ENCODE peak calls at places on chromosomes 12 and 14, in five cellular contexts. One of them, this sample, is unnamed.

GRCh38 chr12:41407240-41407799 is 219.2 kb downstream of the PDZRN4 start:
- DNase-seq in K562: no peak
- DNase-seq in HCT116: no peak
- DNase-seq in HepG2: no peak
- DNase-seq in H1: no peak
- DNase-seq in this sample: no peak

GRCh38 chr12:116693259-116694227 is 44.3 kb downstream of the SPRING1 start:
- DNase-seq in K562: no peak
- DNase-seq in HCT116: no peak
- DNase-seq in HepG2: peak
- DNase-seq in H1: no peak
- DNase-seq in this sample: no peak

GRCh38 chr14:99579903-99580570 is 24.0 kb downstream of the CCDC85C start:
- DNase-seq in K562: peak
- DNase-seq in HCT116: peak
- DNase-seq in HepG2: no peak
- DNase-seq in H1: peak
- DNase-seq in this sample: no peak

GRCh38 chr12:17928708-17929366 is 161.2 kb downstream of the RERGL start:
- DNase-seq in K562: no peak
- DNase-seq in HCT116: peak
- DNase-seq in HepG2: peak
- DNase-seq in H1: peak
- DNase-seq in this sample: no peak

GRCh38 chr14:24880689-24881088 is 169.3 kb downstream of the STXBP6 start:
- DNase-seq in K562: no peak
- DNase-seq in HCT116: no peak
- DNase-seq in HepG2: no peak
- DNase-seq in H1: no peak
- DNase-seq in this sample: no peak

GRCh38 chr12:93247313-93248057 is 130.2 kb upstream of the NUDT4 start:
- DNase-seq in K562: no peak
- DNase-seq in HCT116: no peak
- DNase-seq in HepG2: no peak
- DNase-seq in H1: no peak
- DNase-seq in this sample: no peak

GRCh38 chr12:85413266-85413665 is 133.2 kb downstream of the ALX1 start:
- DNase-seq in K562: no peak
- DNase-seq in HCT116: no peak
- DNase-seq in HepG2: no peak
- DNase-seq in H1: no peak
- DNase-seq in this sample: no peak

GRCh38 chr12:65818454-65819382 is 5.6 kb upstream of the HMGA2 start:
- DNase-seq in K562: no peak
- DNase-seq in HCT116: peak
- DNase-seq in HepG2: no peak
- DNase-seq in H1: no peak
- DNase-seq in this sample: no peak

GRCh38 chr12:104742551-104742961 is 215.5 kb downstream of the SLC41A2 start:
- DNase-seq in K562: no peak
- DNase-seq in HCT116: no peak
- DNase-seq in HepG2: no peak
- DNase-seq in H1: no peak
- DNase-seq in this sample: no peak

GRCh38 chr12:103913100-103913499 is 17.1 kb upstream of the HSP90B1 start:
- DNase-seq in K562: no peak
- DNase-seq in HCT116: no peak
- DNase-seq in HepG2: no peak
- DNase-seq in H1: no peak
- DNase-seq in this sample: no peak

GRCh38 chr14:89409961-89410360 is 7.1 kb downstream of the FOXN3 start:
- DNase-seq in K562: no peak
- DNase-seq in HCT116: no peak
- DNase-seq in HepG2: no peak
- DNase-seq in H1: no peak
- DNase-seq in this sample: no peak
- TF ChIP-seq MAX in K562: no peak
- TF ChIP-seq MAX in HCT116: no peak
- TF ChIP-seq MAX in HepG2: no peak
- TF ChIP-seq MAX in H1: no peak
- TF ChIP-seq MAX in this sample: no peak

GRCh38 chr12:13436696-13437391 is 240.3 kb downstream of the EMP1 start:
- DNase-seq in K562: peak
- DNase-seq in HCT116: no peak
- DNase-seq in HepG2: no peak
- DNase-seq in H1: no peak
- DNase-seq in this sample: no peak

GRCh38 chr12:13435535-13435934 is 239.0 kb downstream of the EMP1 start:
- DNase-seq in K562: no peak
- DNase-seq in HCT116: no peak
- DNase-seq in HepG2: no peak
- DNase-seq in H1: peak
- DNase-seq in this sample: no peak

GRCh38 chr12:13431041-13431440 is 234.5 kb downstream of the EMP1 start:
- DNase-seq in K562: no peak
- DNase-seq in HCT116: no peak
- DNase-seq in HepG2: no peak
- DNase-seq in H1: no peak
- DNase-seq in this sample: no peak

GRCh38 chr12:13436182-13436581 is 239.7 kb downstream of the EMP1 start:
- DNase-seq in K562: no peak
- DNase-seq in HCT116: no peak
- DNase-seq in HepG2: no peak
- DNase-seq in H1: no peak
- DNase-seq in this sample: no peak

GRCh38 chr12:13433768-13434167 is 237.2 kb downstream of the EMP1 start:
- DNase-seq in K562: no peak
- DNase-seq in HCT116: no peak
- DNase-seq in HepG2: no peak
- DNase-seq in H1: no peak
- DNase-seq in this sample: no peak
- TF ChIP-seq YY1 in K562: no peak
- TF ChIP-seq YY1 in HCT116: no peak
- TF ChIP-seq YY1 in HepG2: no peak
- TF ChIP-seq YY1 in H1: no peak
- TF ChIP-seq YY1 in this sample: no peak

GRCh38 chr12:109830718-109831117 is 2.5 kb downstream of the TRPV4 start:
- DNase-seq in K562: no peak
- DNase-seq in HCT116: no peak
- DNase-seq in HepG2: no peak
- DNase-seq in H1: no peak
- DNase-seq in this sample: no peak
- TF ChIP-seq EZH2 in K562: no peak
- TF ChIP-seq EZH2 in HCT116: no peak
- TF ChIP-seq EZH2 in HepG2: no peak
- TF ChIP-seq EZH2 in H1: no peak
- TF ChIP-seq EZH2 in this sample: no peak

GRCh38 chr14:35317820-35318219 is 25.6 kb downstream of the PSMA6 start:
- DNase-seq in K562: no peak
- DNase-seq in HCT116: no peak
- DNase-seq in HepG2: no peak
- DNase-seq in H1: no peak
- DNase-seq in this sample: no peak

GRCh38 chr14:35319509-35319908 is 27.3 kb downstream of the PSMA6 start:
- DNase-seq in K562: no peak
- DNase-seq in HCT116: no peak
- DNase-seq in HepG2: no peak
- DNase-seq in H1: no peak
- DNase-seq in this sample: no peak

GRCh38 chr14:35326364-35326763 is 34.2 kb downstream of the PSMA6 start:
- DNase-seq in K562: no peak
- DNase-seq in HCT116: no peak
- DNase-seq in HepG2: no peak
- DNase-seq in H1: no peak
- DNase-seq in this sample: no peak

GRCh38 chr14:35320472-35320871 is 28.3 kb downstream of the PSMA6 start:
- DNase-seq in K562: no peak
- DNase-seq in HCT116: no peak
- DNase-seq in HepG2: no peak
- DNase-seq in H1: no peak
- DNase-seq in this sample: no peak
- TF ChIP-seq MAX in K562: no peak
- TF ChIP-seq MAX in HCT116: no peak
- TF ChIP-seq MAX in HepG2: no peak
- TF ChIP-seq MAX in H1: no peak
- TF ChIP-seq MAX in this sample: no peak

GRCh38 chr14:103723176-103724081 is 7.8 kb downstream of the ZFYVE21 start:
- DNase-seq in K562: no peak
- DNase-seq in HCT116: no peak
- DNase-seq in HepG2: no peak
- DNase-seq in H1: no peak
- DNase-seq in this sample: no peak
- TF ChIP-seq YY1 in K562: no peak
- TF ChIP-seq YY1 in HCT116: no peak
- TF ChIP-seq YY1 in HepG2: no peak
- TF ChIP-seq YY1 in H1: no peak
- TF ChIP-seq YY1 in this sample: no peak

DNA sequence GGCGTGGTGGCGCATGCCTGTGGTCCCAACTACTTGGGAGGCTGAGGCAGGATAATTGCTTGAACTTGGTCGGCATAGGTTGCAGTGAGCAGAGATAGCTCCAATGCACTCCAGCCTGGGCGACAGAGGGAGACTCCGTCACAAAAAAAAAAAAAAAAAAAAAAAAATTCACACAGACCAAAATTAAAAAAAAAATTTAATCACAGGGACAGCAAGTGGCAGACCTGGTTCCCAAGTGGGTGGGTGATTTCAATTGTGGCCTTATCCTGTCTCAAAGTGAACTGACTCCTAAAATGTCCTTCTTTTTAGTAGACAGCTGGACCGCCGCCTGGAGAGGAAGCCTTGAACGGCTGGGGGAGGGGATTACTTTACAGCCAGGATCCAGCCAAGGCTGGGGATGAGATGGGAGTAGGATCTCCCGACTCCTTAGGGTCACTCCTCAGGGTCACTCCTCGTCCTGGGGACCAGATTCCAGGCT is 1.6 kb upstream of the KCNH3 start:
- DNase-seq in K562: no peak
- DNase-seq in HCT116: no peak
- DNase-seq in HepG2: no peak
- DNase-seq in H1: no peak
- DNase-seq in this sample: no peak
- TF ChIP-seq EZH2 in K562: no peak
- TF ChIP-seq EZH2 in HCT116: no peak
- TF ChIP-seq EZH2 in HepG2: no peak
- TF ChIP-seq EZH2 in H1: no peak
- TF ChIP-seq EZH2 in this sample: no peak

DNA sequence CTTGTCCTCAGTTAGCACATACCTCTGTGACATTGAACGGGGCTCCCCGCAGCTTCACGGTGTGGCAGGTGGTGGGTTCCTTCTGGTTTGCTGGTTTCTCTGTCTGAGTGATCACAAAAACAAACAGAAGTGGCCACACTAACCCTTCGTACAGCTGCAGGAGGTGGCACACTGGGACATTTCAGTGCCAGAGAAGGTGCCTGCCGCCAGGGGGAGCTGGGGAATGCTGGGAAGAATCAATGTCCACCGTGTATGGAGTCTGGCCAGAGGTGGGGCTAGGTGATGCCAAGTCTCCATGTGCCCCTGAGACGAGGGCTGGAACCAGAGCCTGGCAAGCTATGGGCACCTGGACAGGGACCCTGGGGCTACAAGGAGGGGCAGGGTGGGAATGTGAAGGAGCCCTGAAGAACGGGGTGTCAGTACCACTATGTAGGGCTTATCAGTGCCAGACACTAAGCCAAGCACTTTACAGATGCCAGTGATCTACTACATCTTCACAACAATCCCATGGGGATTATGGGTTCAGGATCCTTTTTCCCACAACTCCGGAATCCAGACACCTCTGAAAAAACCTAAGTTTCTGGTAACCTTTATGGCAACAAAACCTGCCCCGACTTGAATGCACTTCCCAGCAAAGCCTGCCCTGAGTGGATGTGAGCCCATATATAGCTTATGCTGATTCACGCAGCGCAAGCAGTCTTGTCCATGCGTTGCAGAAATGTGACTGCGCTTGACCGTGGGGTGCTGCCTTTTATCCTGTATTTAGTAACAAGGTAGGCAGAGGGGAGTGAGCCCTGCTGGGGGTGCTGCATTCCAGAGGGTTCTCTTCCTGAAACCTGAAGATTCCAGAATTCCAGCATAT is 10.8 kb downstream of the RBM19 start:
- DNase-seq in K562: no peak
- DNase-seq in HCT116: peak
- DNase-seq in HepG2: peak
- DNase-seq in H1: no peak
- DNase-seq in this sample: no peak
- TF ChIP-seq MAX in K562: no peak
- TF ChIP-seq MAX in HCT116: no peak
- TF ChIP-seq MAX in HepG2: no peak
- TF ChIP-seq MAX in H1: no peak
- TF ChIP-seq MAX in this sample: no peak

GRCh38 chr12:5402009-5402408 is 29.9 kb upstream of the NTF3 start:
- DNase-seq in K562: no peak
- DNase-seq in HCT116: no peak
- DNase-seq in HepG2: no peak
- DNase-seq in H1: no peak
- DNase-seq in this sample: no peak

GRCh38 chr12:5402536-5402935 is 29.4 kb upstream of the NTF3 start:
- DNase-seq in K562: no peak
- DNase-seq in HCT116: no peak
- DNase-seq in HepG2: no peak
- DNase-seq in H1: no peak
- DNase-seq in this sample: no peak

DNA sequence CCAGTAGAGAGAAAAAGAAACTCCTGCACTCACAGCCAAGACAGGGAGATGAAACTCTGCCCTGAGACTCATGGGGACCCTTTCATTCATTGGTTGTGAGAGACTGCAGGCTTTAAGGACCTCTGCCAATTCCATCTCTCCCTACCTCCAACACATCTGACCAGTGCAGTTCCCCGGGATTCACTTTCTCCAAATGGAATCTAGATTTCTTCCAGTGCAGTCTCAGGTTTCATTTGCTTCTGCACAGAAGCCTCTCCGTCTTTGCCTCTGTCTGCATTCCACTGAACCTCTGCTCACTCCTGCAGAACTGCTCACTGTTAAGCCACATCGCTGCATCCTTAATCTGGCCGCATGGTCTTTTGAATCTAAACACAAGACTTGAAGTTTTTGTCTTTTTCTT is 24.5 kb upstream of the NTF3 start:
- DNase-seq in K562: no peak
- DNase-seq in HCT116: no peak
- DNase-seq in HepG2: no peak
- DNase-seq in H1: no peak
- DNase-seq in this sample: no peak
- TF ChIP-seq YY1 in K562: no peak
- TF ChIP-seq YY1 in HCT116: no peak
- TF ChIP-seq YY1 in HepG2: no peak
- TF ChIP-seq YY1 in H1: no peak
- TF ChIP-seq YY1 in this sample: no peak

GRCh38 chr14:44912041-44912869 is 49.5 kb downstream of the KLHL28 start:
- DNase-seq in K562: no peak
- DNase-seq in HCT116: no peak
- DNase-seq in HepG2: no peak
- DNase-seq in H1: no peak
- DNase-seq in this sample: no peak
- TF ChIP-seq EZH2 in K562: no peak
- TF ChIP-seq EZH2 in HCT116: no peak
- TF ChIP-seq EZH2 in HepG2: no peak
- TF ChIP-seq EZH2 in H1: no peak
- TF ChIP-seq EZH2 in this sample: no peak

This sample was measured in GM12878.